ENCODE peak calls at places on chromosomes 6 and 20, in four cellular contexts. V is heart left ventricle; T is CD8-positive, alpha-beta T cell; B is RWPE2. W is an unnamed sample.
A peak's percentile ranks its signal among the peaks of the same experiment; 100 is the strongest.

GRCh38 chr6:166286831-166287271 is 21.3 kb downstream of the PRR18 start:
- DNase-seq in B (no peak), T (no peak), V (no peak), W (no peak)

GRCh38 chr6:225121-225721 is 67.1 kb upstream of the DUSP22 start:
- DNase-seq in V (peak; percentile 35), T (no peak), B (peak; percentile 75), W (no peak)

GRCh38 chr6:5672581-5673011 is 334.1 kb downstream of the NRN1 start:
- DNase-seq in V (no peak), B (no peak), T (no peak), W (peak; percentile 55)

GRCh38 chr20:31580706-31581105 is 24.4 kb upstream of the ID1 start:
- DNase-seq in T (no peak), B (no peak), V (no peak), W (no peak)

GRCh38 chr20:14860410-14860814 is 523.0 kb upstream of the FLRT3 start:
- DNase-seq in V (no peak), B (no peak), T (no peak), W (no peak)

GRCh38 chr20:62066983-62067433 is 1.3 kb upstream of the TAF4 start:
- DNase-seq in T (no peak), B (peak; percentile 47), V (no peak), W (no peak)

GRCh38 chr6:127451388-127451787 is 7.8 kb downstream of the KIAA0408 start:
- DNase-seq in T (no peak), B (no peak), V (no peak), W (no peak)

GRCh38 chr6:158057213-158057987 is 75.7 kb downstream of the SYNJ2 start:
- DNase-seq in B (no peak), T (no peak), V (no peak), W (peak; percentile 78)

GRCh38 chr20:61895686-61896057 is 170.0 kb downstream of the TAF4 start:
- DNase-seq in V (no peak), B (no peak), T (no peak), W (no peak)

GRCh38 chr6:106063448-106063850 is 22.7 kb upstream of the PRDM1 start:
- DNase-seq in T (no peak), B (no peak), V (no peak), W (no peak)

GRCh38 chr6:158584236-158584651 is 24.4 kb downstream of the TMEM181 start:
- DNase-seq in T (no peak), B (no peak), V (no peak), W (no peak)

GRCh38 chr6:98716341-98716740 is 118.0 kb upstream of the POU3F2 start:
- DNase-seq in V (no peak), T (no peak), B (no peak), W (no peak)

GRCh38 chr20:41161886-41162285 is 24.5 kb downstream of the PLCG1 start:
- DNase-seq in B (no peak), V (no peak), T (no peak), W (no peak)

GRCh38 chr6:110595112-110595511 is 118.7 kb upstream of the SLC22A16 start:
- DNase-seq in V (no peak), B (no peak), T (no peak), W (no peak)

GRCh38 chr6:57423468-57423867 is 106.0 kb downstream of the PRIM2 start:
- DNase-seq in B (no peak), T (no peak), V (no peak), W (no peak)

GRCh38 chr20:61023612-61024011 is 228.4 kb upstream of the CDH4 start:
- DNase-seq in B (peak; percentile 78), T (no peak), V (no peak), W (no peak)

GRCh38 chr6:147279423-147279822 is 75.2 kb downstream of the STXBP5 start:
- DNase-seq in V (no peak), T (no peak), B (no peak), W (no peak)

GRCh38 chr20:24779166-24779565 is 169.9 kb upstream of the CST7 start:
- DNase-seq in T (no peak), B (peak; percentile 12), V (no peak), W (no peak)

GRCh38 chr6:161850572-161850971 is 576.7 kb upstream of the AGPAT4 start:
- DNase-seq in V (no peak), T (no peak), B (no peak), W (no peak)

GRCh38 chr6:41549673-41550072 is 3.5 kb downstream of the FOXP4 start:
- DNase-seq in B (no peak), T (no peak), V (no peak), W (no peak)

GRCh38 chr6:128617285-128617684 is 96.9 kb upstream of the PTPRK start:
- DNase-seq in V (no peak), T (no peak), B (no peak), W (no peak)

GRCh38 chr20:48698507-48699267 is 129.1 kb downstream of the PREX1 start:
- DNase-seq in V (no peak), B (peak; percentile 60), T (no peak), W (no peak)

GRCh38 chr6:125974214-125974866 is 12.0 kb upstream of the TRMT11 start:
- DNase-seq in T (no peak), V (no peak), B (no peak), W (no peak)

GRCh38 chr6:8556370-8557018 is 121.1 kb upstream of the SLC35B3 start:
- DNase-seq in B (no peak), T (no peak), V (no peak), W (no peak)

GRCh38 chr20:32285621-32286334 is 8.3 kb downstream of the KIF3B start:
- DNase-seq in B (no peak), V (no peak), T (no peak), W (no peak)

GRCh38 chr20:62272200-62272599 is 30.6 kb upstream of the ADRM1 start:
- DNase-seq in V (no peak), B (no peak), T (no peak), W (no peak)

GRCh38 chr6:80319286-80319685 is 212.8 kb downstream of the BCKDHB start:
- DNase-seq in V (no peak), T (no peak), B (no peak), W (no peak)

GRCh38 chr20:40960521-40960956 is 68.1 kb upstream of the TOP1 start:
- DNase-seq in T (no peak), V (peak; percentile 42), B (peak; percentile 68), W (no peak)

GRCh38 chr20:24669701-24670100 is 200.3 kb downstream of the SYNDIG1 start:
- DNase-seq in B (peak; percentile 36), V (no peak), T (no peak), W (no peak)

GRCh38 chr6:53651149-53651763 is 14.3 kb downstream of the KLHL31 start:
- DNase-seq in B (no peak), V (no peak), T (peak; percentile 34), W (peak; percentile 55)

GRCh38 chr20:58883243-58883691 is 30.8 kb downstream of the GNAS start:
- DNase-seq in B (no peak), V (no peak), T (no peak), W (no peak)

GRCh38 chr20:20331796-20332195 is 36.1 kb upstream of the INSM1 start:
- DNase-seq in V (no peak), T (no peak), B (no peak), W (no peak)

GRCh38 chr20:20338133-20338730 is 29.7 kb upstream of the INSM1 start:
- DNase-seq in B (no peak), V (no peak), T (no peak), W (no peak)

GRCh38 chr20:20333866-20334265 is 34.0 kb upstream of the INSM1 start:
- DNase-seq in B (no peak), V (no peak), T (no peak), W (no peak)

GRCh38 chr20:20329564-20329963 is 38.3 kb upstream of the INSM1 start:
- DNase-seq in B (no peak), V (no peak), T (no peak), W (no peak)

DNA sequence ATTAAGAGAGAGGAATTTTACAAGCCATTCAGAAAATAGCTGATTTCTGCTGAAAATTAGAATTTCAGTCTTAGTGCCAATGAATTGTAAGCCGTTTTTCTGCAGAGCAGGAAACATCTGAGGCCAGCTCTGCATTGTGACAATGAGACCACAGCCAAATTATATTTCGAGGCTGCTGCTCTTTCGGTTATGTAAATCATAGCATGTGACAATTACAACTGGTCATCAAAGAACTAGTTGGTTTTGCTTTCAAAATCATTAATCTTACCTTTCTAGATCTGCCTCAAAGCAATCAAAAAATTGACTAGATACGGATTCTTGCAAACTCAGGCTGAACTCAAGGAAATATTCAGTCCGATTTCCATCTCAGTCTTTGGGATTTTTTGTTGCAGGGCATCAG is 33.4 kb upstream of the INSM1 start:
- DNase-seq in V (no peak), B (no peak), T (no peak), W (no peak)
- H3K27ac ChIP-seq in V (no peak overlapping the region), B (no peak overlapping the region), T (no peak overlapping the region), W (no peak overlapping the region)

DNA sequence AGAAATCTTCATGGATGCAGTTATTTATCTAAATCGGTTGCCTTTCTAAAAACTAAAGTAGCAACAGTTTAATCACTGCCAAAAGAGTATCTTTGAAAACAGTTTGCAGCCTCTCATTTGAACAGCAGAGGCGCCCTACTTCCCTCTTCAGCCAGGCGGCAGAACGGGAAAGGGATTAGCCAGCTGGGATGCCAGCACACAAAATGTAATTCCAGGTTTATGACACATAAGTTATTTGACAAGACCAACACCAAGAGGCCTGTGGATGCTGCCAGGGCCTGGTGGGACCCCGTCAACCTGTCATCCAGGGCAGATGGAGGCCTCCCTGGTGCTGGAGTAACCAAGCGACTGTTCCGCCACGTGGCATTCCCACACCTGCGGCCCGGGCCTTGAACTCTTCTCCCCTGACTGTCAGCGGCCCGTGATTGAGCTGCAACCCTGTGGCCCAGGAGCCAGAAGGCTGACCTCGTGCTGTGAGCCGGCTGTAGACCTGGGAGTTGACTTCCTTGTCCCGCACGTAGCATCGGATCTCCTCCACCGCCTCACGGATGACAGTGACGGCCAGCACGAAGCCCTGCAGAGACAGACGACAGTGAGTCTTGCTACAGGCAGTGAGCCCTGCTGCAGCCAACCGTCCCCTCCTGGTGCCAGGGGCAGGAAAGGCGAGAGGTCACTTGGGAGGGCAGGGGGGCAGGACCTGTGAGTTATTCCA is 55.5 kb downstream of the ATP9A start:
- DNase-seq in V (no peak), B (peak; percentile 83), T (no peak), W (no peak)
- TF ChIP-seq CTCF in V (no peak), B (peak; percentile 82), T (no peak), W (peak; percentile 57)

DNA sequence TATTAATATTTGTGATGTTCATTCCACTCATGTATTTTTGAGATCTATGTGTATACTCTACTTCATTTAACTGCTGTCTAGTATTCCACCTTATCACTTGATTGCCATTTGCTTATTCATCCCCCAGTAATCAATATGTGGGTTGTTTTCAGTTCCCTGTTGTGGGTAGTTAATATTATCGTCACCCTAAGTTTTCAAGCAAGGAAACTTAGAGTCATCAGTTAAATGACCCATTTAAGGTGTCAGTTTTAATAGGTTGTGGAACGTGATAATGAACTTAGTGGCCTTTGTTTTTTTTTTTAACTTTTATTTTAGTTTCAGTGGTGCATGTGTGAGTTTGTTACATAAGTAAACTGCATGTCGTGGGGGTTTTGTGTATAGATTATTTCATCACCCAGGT is 90.3 kb downstream of the SLC24A3 start:
- DNase-seq in V (no peak), T (no peak), B (no peak), W (no peak)
- H3K27ac ChIP-seq in V (no peak overlapping the region), T (no peak overlapping the region), B (no peak overlapping the region), W (no peak overlapping the region)

DNA sequence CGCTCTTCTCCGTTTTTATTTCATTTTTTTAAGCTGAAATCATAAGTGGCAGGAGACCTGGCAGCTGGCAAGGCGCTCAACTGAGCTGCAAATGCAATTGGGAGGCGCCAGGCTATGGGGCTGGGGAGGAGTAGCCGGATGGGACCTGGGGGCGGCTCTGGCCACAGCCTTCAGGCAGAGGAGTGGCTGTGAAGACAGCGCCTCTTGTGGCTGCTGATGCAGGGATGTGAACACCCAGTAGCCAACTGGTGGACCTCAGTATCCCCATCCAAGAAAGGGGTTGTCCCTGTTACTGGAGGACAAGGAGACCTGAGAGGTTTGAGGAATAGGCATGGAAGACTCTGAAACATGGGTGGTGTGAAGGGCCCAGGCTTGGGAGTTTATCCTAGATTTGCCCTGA is 12.6 kb downstream of the KCNK17 start:
- DNase-seq in B (no peak), T (no peak), V (no peak), W (no peak)
- TF ChIP-seq CTCF in B (no peak), T (no peak), V (no peak), W (peak; percentile 7)

W was measured in AG04450.